ENCODE peak calls at places on chromosome 21, in nine cellular contexts. T is body of pancreas, Z is uterus, A is spleen, P is tibial nerve, K is right lobe of liver, E is stomach, M is A549, C is upper lobe of left lung. Q is an unnamed sample.

GRCh38 chr21:29546071-29546470 is 247.3 kb downstream of the BACH1 start:
- DNase-seq in K (no peak), A (no peak), T (no peak), P (no peak), M (no peak), C (no peak), Z (no peak), E (no peak), Q (no peak)

GRCh38 chr21:43322805-43323204 is 104.1 kb downstream of the SIK1 start:
- DNase-seq in C (no peak), A (no peak), M (no peak), T (no peak), P (no peak), E (no peak), Z (no peak), K (no peak), Q (no peak)

GRCh38 chr21:35686156-35686555 is 374.2 kb downstream of the SETD4 start:
- DNase-seq in A (no peak), K (no peak), E (no peak), C (no peak), T (no peak), P (no peak), M (no peak), Z (no peak), Q (no peak)

GRCh38 chr21:43825936-43826622 is 36.7 kb downstream of the RRP1 start:
- DNase-seq in T (no peak), Z (no peak), C (no peak), K (no peak), M (peak; percentile 13), A (peak; percentile 60), E (peak; percentile 42), P (no peak), Q (no peak)

GRCh38 chr21:34992736-34993135 is 56.4 kb downstream of the RUNX1 start:
- DNase-seq in M (no peak), Z (no peak), E (no peak), T (no peak), P (peak; percentile 50), A (no peak), K (no peak), C (no peak), Q (no peak)

GRCh38 chr21:38993561-38993960 is 187.8 kb downstream of the ETS2 start:
- DNase-seq in M (peak; percentile 32), K (peak; percentile 49), Z (peak; percentile 73), C (peak; percentile 55), A (no peak), T (peak; percentile 73), E (peak; percentile 59), P (peak; percentile 76), Q (no peak)

GRCh38 chr21:37220981-37221664 is 46.0 kb downstream of the VPS26C start:
- DNase-seq in P (peak; percentile 96), Z (peak; percentile 95), A (peak; percentile 99), E (peak; percentile 93), C (peak; percentile 99), T (peak; percentile 95), M (peak; percentile 94), K (peak; percentile 97), Q (peak; percentile 75)

GRCh38 chr21:43609501-43610340 is 49.6 kb downstream of the HSF2BP start:
- DNase-seq in K (peak; percentile 66), M (peak; percentile 87), E (peak; percentile 84), C (peak; percentile 79), Z (peak; percentile 25), A (no peak), T (peak; percentile 71), P (no peak), Q (no peak)

GRCh38 chr21:37367301-37367757 is 756 bp downstream of the DYRK1A start:
- DNase-seq in E (peak; percentile 27), T (peak; percentile 35), C (no peak), A (peak; percentile 89), M (no peak), Z (no peak), K (peak; percentile 41), P (no peak), Q (no peak)

GRCh38 chr21:37259426-37259825 is 7.7 kb downstream of the VPS26C start:
- DNase-seq in K (no peak), Z (no peak), P (no peak), M (no peak), C (no peak), E (no peak), T (no peak), A (no peak), Q (no peak)

GRCh38 chr21:27225142-27225541 is 258.3 kb upstream of the ADAMTS5 start:
- DNase-seq in A (no peak), T (no peak), Z (no peak), M (no peak), P (no peak), K (no peak), C (no peak), E (no peak), Q (no peak)
- H3K27ac ChIP-seq in A (no peak overlapping the region), T (no peak overlapping the region), Z (no peak overlapping the region), M (no peak overlapping the region), P (no peak overlapping the region), K (no peak overlapping the region), C (no peak overlapping the region), E (no peak overlapping the region), Q (no peak overlapping the region)

GRCh38 chr21:41961282-41961701 is 7.5 kb upstream of the C2CD2 start:
- DNase-seq in K (no peak), A (no peak), Z (no peak), T (no peak), E (no peak), C (no peak), M (no peak), P (no peak), Q (no peak)

GRCh38 chr21:41962425-41962966 is 8.7 kb upstream of the C2CD2 start:
- DNase-seq in K (no peak), A (no peak), M (no peak), E (no peak), T (no peak), Z (no peak), P (no peak), C (no peak), Q (no peak)

GRCh38 chr21:41958886-41959563 is 5.2 kb upstream of the C2CD2 start:
- DNase-seq in M (no peak), E (no peak), C (no peak), Z (no peak), A (no peak), T (no peak), P (no peak), K (no peak), Q (no peak)

GRCh38 chr21:41961753-41962152 is 7.9 kb upstream of the C2CD2 start:
- DNase-seq in Z (no peak), P (no peak), M (no peak), T (no peak), C (no peak), A (no peak), K (no peak), E (no peak), Q (no peak)

DNA sequence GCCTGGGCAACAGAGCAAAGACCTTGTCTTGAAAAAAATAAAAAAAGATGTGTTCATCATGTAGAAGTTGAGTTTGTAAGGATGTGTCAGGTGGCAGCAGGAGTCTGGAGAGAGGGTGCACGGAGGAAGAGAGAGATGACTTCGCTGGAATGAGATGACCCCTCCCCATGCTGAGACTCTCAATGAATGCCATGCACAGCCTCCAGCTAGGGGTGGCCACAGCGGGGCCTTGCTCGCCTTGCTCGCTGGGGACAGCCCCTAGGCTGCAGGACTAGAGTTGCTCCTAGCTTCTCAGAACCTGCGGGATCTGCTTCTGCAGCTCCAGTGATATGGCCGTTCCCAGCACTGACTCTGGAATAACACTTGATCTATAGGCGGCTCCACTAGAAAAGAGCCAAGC is 6.6 kb upstream of the C2CD2 start:
- DNase-seq in C (no peak), K (no peak), E (no peak), A (no peak), T (no peak), P (no peak), Z (no peak), M (no peak), Q (no peak)
- H3K4me1 ChIP-seq in C (no peaks in the 10 kb centered on the region), K (no peaks in the 10 kb centered on the region), E (peaks cover 30% of the 10 kb centered on the region), A (peaks cover 5% of the 10 kb centered on the region), T (peaks cover 6% of the 10 kb centered on the region), P (peaks cover 36% of the 10 kb centered on the region), Z (no peaks in the 10 kb centered on the region), M (peaks cover 35% of the 10 kb centered on the region), Q (peaks cover 57% of the 10 kb centered on the region)

GRCh38 chr21:26845066-26845749 is at the start of gene ADAMTS1:
- DNase-seq in K (peak; percentile 87), P (peak; percentile 93), A (peak; percentile 85), C (peak; percentile 70), E (peak; percentile 71), M (peak; percentile 38), T (peak; percentile 85), Z (peak; percentile 97), Q (no peak)

GRCh38 chr21:26843912-26844257 is 1.3 kb downstream of the ADAMTS1 start:
- DNase-seq in M (peak; percentile 33), A (no peak), K (no peak), Z (no peak), E (no peak), T (no peak), P (no peak), C (no peak), Q (no peak)

GRCh38 chr21:26842300-26842699 is 2.9 kb downstream of the ADAMTS1 start:
- DNase-seq in A (no peak), Z (no peak), M (no peak), C (no peak), T (no peak), P (no peak), E (no peak), K (no peak), Q (no peak)

GRCh38 chr21:26844258-26845065 is 747 bp downstream of the ADAMTS1 start:
- DNase-seq in A (peak; percentile 77), M (peak; percentile 33), K (peak; percentile 51), P (peak; percentile 29), Z (peak; percentile 61), E (no peak), T (peak; percentile 49), C (no peak), Q (no peak)

DNA sequence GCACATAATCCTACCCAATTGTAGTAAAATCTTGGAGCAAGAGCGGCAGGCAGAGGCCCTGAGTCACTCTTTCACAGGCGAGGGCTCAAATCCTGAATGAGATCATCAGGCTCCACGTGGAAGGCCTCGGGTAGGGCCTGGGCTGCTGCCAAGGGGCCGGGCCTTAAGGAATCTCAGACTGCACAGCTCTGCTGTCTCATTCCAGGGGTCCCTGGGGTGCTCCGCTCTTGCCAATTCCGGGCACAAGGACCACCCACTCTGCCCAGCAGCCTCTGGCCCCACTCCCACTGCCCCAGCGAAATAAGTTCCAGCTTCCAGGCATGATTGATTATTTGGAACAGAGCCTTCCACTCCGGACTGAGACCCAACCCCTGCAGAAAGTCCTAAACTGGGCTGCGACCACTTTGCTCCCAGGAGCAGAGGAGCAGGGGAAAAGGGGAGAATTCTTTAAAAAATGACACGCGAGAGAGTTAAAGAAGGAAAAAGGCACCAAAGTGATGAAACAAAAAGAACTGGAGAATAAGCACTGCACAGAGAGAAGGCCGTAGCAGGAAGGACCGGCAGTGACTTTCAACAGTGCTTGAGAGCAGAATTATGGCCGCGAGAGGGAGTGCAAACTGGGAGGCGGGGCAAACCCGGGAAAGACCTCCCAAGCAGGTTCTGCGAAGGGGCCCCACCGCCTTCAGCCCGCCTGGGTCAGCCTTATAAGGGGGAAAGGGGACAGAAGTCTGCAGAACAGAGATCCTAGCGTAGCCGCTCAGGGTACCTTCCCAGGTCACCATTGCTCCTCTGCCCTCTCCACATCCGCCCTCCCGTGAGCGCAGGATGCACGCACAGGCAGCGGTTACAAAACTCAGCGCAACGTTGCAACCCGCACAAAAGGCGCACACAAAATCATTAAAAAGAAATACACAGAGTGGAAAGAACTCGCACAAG is 2.0 kb downstream of the ADAMTS1 start:
- DNase-seq in M (peak; percentile 67), A (peak; percentile 80), Z (peak; percentile 96), P (peak; percentile 94), E (peak; percentile 87), T (peak; percentile 93), C (peak; percentile 89), K (peak; percentile 81), Q (no peak)
- TF ChIP-seq POLR2A in M (no peak), A (no peak), Z (peak; percentile 33), P (peak; percentile 68), E (no peak), T (peak; percentile 29), C (no peak), K (peak; percentile 48), Q (peak; percentile 12)

GRCh38 chr21:16192900-16193299 is 463.1 kb downstream of the USP25 start:
- DNase-seq in P (no peak), K (no peak), M (peak; percentile 81), Z (peak; percentile 61), E (no peak), T (no peak), A (no peak), C (peak; percentile 25), Q (no peak)
- H3K27ac ChIP-seq in P (no peak overlapping the region), K (no peak overlapping the region), M (peak overlapping the region; percentile 8), Z (peak overlapping the region; percentile 98), E (no peak overlapping the region), T (no peak overlapping the region), A (no peak overlapping the region), C (no peak overlapping the region), Q (no peak overlapping the region)